ENCODE peak calls at places on chromosomes 13 and 19, in nine cellular contexts. Y is CD4-positive, alpha-beta T cell; F is endothelial cell; X is cardiac muscle cell; R is right lobe of liver; S is DND-41; J is fibroblast of the aortic adventitia; G is heart left ventricle; Q is brain microvascular endothelial cell. E is an unnamed sample.

GRCh38 chr19:10544753-10545251 is 1.1 kb downstream of the ATG4D start:
- DNase-seq in S (no peak), Q (no peak), X (no peak), Y (no peak), J (no peak), R (no peak), G (no peak), F (no peak), E (no peak)

GRCh38 chr19:8390617-8390981 is 439 bp downstream of the RAB11B start:
- DNase-seq in Y (peak), S (peak), X (peak), F (peak), J (peak), G (peak), R (peak), Q (peak), E (peak)

GRCh38 chr19:35671818-35672217 is 5.5 kb downstream of the UPK1A start:
- DNase-seq in X (peak), S (no peak), R (no peak), J (peak), F (no peak), Y (no peak), Q (no peak), G (no peak), E (no peak)

GRCh38 chr19:14114854-14115253 is 2.7 kb downstream of the PRKACA start:
- DNase-seq in S (peak), Q (no peak), R (peak), G (peak), Y (peak), F (peak), J (no peak), X (peak), E (peak)

GRCh38 chr13:40207110-40207478 is 459.3 kb downstream of the FOXO1 start:
- DNase-seq in X (no peak), F (no peak), G (no peak), J (no peak), S (no peak), Y (no peak), R (no peak), Q (no peak), E (no peak)

GRCh38 chr19:8204961-8205360 is 4.2 kb upstream of the CERS4 start:
- DNase-seq in R (no peak), X (no peak), F (no peak), S (no peak), Q (no peak), J (no peak), G (no peak), Y (no peak), E (peak)

GRCh38 chr13:41050041-41050440 is 11.3 kb upstream of the WBP4 start:
- DNase-seq in X (no peak), S (no peak), R (no peak), Q (no peak), J (no peak), F (no peak), G (no peak), Y (no peak), E (no peak)

GRCh38 chr19:40387151-40387550 is 2.8 kb downstream of the HIPK4 start:
- DNase-seq in G (no peak), X (no peak), J (no peak), R (no peak), Y (no peak), Q (no peak), S (no peak), F (no peak), E (no peak)

GRCh38 chr19:52665529-52665928 is 27.4 kb upstream of the ZNF83 start:
- DNase-seq in G (no peak), Y (no peak), X (no peak), S (no peak), F (no peak), J (no peak), Q (peak), R (no peak), E (no peak)

DNA sequence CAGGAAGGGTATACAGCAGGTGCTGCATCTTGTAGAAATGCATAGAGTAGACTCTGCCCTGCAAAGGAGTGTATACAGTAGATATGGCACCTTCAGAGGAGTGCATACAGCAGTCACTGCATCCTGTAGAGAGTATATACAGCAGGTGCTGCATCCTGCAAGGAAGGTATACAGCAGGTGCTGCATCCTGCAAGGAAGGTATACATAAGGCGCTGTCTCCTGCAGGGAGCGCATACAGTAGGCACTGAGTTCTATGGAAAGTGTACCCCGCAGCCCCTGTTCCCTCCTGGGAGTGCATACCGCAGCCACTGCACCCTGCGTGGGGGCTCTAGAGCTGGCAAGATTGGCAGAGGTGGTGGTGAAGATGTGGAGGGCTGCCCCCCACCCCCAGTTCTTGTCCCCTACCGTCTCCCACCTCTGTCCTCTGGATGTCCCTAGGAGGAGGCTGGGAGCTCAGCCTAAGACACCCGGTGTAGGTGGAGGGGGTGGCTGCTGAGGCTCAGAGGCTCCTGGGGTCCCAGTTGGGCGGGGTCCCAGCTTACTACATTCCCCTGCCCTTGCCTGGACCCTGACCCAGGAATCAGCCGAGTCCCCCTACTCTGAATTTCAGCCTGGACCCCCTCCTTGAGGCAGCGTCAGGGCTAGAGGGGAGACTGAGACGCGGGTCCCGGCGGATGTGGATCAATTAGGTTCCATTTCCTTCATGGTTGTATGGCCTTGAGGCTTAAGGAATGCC is 2.3 kb upstream of the ADAMTSL5 start:
- DNase-seq in R (peak), J (no peak), G (no peak), Q (no peak), F (no peak), S (no peak), Y (no peak), X (no peak), E (no peak)
- TF ChIP-seq CTCF in R (no peak), J (no peak), G (no peak), Q (no peak), F (no peak), S (no peak), Y (no peak), X (no peak), E (no peak)

GRCh38 chr13:45925151-45925550 is 73.6 kb upstream of the SIAH3 start:
- DNase-seq in G (no peak), Y (no peak), R (no peak), F (no peak), X (peak), S (no peak), Q (peak), J (no peak), E (no peak)
- TF ChIP-seq CTCF in G (no peak), Y (no peak), R (no peak), F (no peak), X (peak), S (peak), Q (peak), J (no peak), E (no peak)

GRCh38 chr19:28563964-28564914 is 648.7 kb downstream of the UQCRFS1 start:
- DNase-seq in F (no peak), Q (no peak), X (no peak), R (no peak), S (no peak), G (no peak), J (no peak), Y (no peak), E (no peak)

GRCh38 chr19:28556371-28556770 is 656.6 kb downstream of the UQCRFS1 start:
- DNase-seq in R (no peak), X (no peak), F (no peak), S (peak), J (no peak), G (no peak), Q (no peak), Y (no peak), E (no peak)

GRCh38 chr19:28555317-28555716 is 657.6 kb downstream of the UQCRFS1 start:
- DNase-seq in Q (no peak), J (no peak), X (no peak), G (no peak), S (no peak), R (no peak), F (no peak), Y (no peak), E (no peak)

GRCh38 chr19:28558783-28559182 is 654.2 kb downstream of the UQCRFS1 start:
- DNase-seq in S (no peak), F (no peak), R (no peak), J (no peak), Y (no peak), X (no peak), Q (no peak), G (no peak), E (no peak)

GRCh38 chr19:28560786-28561185 is 652.2 kb downstream of the UQCRFS1 start:
- DNase-seq in G (no peak), F (no peak), S (no peak), X (no peak), J (no peak), Y (no peak), Q (no peak), R (no peak), E (no peak)
- TF ChIP-seq CTCF in G (no peak), F (no peak), S (no peak), X (no peak), J (no peak), Y (no peak), Q (no peak), R (peak), E (no peak)

DNA sequence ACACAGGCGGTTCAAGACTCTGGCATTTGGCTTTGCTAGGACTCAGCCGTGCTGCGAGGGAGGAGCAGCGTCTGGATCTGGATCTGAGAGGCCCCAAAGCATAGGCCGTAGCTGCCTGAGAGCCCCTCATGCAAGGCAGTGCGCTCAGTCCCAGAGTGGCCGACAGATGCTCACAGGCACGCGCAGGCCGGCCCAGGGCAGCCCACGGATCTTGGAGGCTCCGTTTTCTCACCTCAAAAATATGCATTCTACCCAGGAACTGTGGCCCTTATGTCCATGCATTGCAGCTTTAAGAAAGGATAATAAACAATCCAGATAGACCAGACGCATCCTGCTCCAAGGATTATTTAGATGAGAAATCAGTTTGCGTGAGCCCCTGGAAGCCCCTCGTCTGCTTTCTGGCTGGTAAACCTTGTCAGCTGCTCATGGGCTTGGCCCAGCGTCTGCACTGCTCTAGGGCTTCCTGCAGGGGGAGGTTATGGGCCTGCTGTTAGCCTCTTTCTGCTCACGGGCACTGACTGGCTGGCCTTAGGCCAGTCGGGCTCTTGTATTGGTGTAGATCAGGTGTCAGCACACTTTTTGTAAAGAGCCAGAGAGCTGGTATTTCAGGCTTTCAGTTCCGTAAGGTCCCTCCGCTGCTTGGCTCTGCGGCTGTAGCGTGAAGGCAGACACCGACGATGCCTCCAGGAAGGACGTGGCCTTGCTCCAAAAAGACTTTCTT is 24.2 kb downstream of the TEX29 start:
- DNase-seq in Q (peak), S (no peak), G (no peak), F (peak), X (peak), R (no peak), J (peak), Y (no peak), E (no peak)
- TF ChIP-seq CTCF in Q (peak), S (peak), G (peak), F (peak), X (peak), R (no peak), J (peak), Y (no peak), E (no peak)

GRCh38 chr19:58544591-58545285 is 874 bp downstream of the TRIM28 start:
- DNase-seq in J (peak), X (peak), S (peak), R (peak), Y (peak), Q (no peak), G (no peak), F (peak), E (peak)
- TF ChIP-seq CTCF in J (no peak), X (no peak), S (no peak), R (no peak), Y (no peak), Q (no peak), G (no peak), F (no peak), E (no peak)

DNA sequence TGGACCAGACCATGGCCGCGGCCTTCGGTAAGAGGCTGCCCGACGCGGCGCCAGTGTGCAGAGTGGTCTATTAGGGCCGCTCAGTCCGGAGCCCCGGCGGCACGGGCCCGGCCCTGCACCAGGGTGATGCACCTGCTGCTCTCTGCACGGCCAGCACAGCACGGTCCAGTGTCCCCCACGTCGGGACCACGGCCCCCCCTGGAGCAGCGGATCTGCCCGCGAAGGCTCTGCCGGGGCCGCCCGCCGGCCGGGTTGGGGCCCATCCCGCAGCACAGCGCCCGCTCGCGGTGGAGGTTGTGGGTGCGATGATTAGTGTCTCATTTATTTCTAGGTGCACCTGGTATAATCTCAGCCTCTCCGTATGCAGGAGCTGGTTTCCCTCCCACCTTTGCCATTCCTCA is 7.9 kb downstream of the PTBP1 start:
- DNase-seq in Q (no peak), Y (no peak), F (no peak), J (no peak), G (no peak), X (no peak), R (no peak), S (no peak), E (no peak)
- TF ChIP-seq CTCF in Q (no peak), Y (no peak), F (no peak), J (no peak), G (no peak), X (no peak), R (no peak), S (peak), E (no peak)

GRCh38 chr13:45879666-45880065 is 28.1 kb upstream of the SIAH3 start:
- DNase-seq in F (peak), S (no peak), J (no peak), R (peak), Q (no peak), G (no peak), Y (peak), X (no peak), E (peak)
- TF ChIP-seq CTCF in F (peak), S (no peak), J (no peak), R (peak), Q (peak), G (no peak), Y (peak), X (no peak), E (peak)